ENCODE peak calls at places on chromosome 6, in ten cellular contexts. S is GM20000, W is WERI-Rb-1, Q is tibial artery, I is IMR-90, B is MCF 10A, O is GM10248, L is ovary, Y is astrocyte of the cerebellum, T is neural crest cell. D is an unnamed sample.

GRCh38 chr6:147058786-147059434 is 145.3 kb upstream of the STXBP5 start:
- DNase-seq in L (no peak), I (peak), O (no peak), W (peak), T (no peak), B (peak), S (no peak), Y (no peak), Q (no peak), D (no peak)

GRCh38 chr6:31118178-31118577 is 2.1 kb downstream of the CDSN start:
- DNase-seq in L (no peak), T (no peak), S (no peak), I (no peak), B (no peak), O (no peak), Y (no peak), Q (no peak), W (no peak), D (no peak)

GRCh38 chr6:107083047-107083768 is 32.1 kb downstream of the BEND3 start:
- DNase-seq in L (no peak), O (no peak), W (no peak), B (no peak), I (no peak), T (no peak), Y (no peak), S (no peak), Q (peak), D (no peak)

GRCh38 chr6:28880894-28881780 is 42.6 kb downstream of the TRIM27 start:
- DNase-seq in Q (peak), O (peak), S (peak), T (peak), W (peak), B (peak), L (peak), I (peak), Y (no peak), D (peak)

GRCh38 chr6:64815718-64816117 is 891.3 kb downstream of the EYS start:
- DNase-seq in B (peak), S (no peak), W (no peak), I (no peak), T (no peak), L (no peak), O (no peak), Q (no peak), Y (no peak), D (no peak)

GRCh38 chr6:161544801-161545490 is 271.1 kb upstream of the AGPAT4 start:
- DNase-seq in Y (peak), B (no peak), Q (no peak), S (no peak), L (no peak), O (no peak), I (no peak), W (no peak), T (no peak), D (no peak)

GRCh38 chr6:111975501-111975900 is 78.4 kb upstream of the CCN6 start:
- DNase-seq in O (no peak), W (no peak), T (no peak), B (no peak), Y (no peak), S (no peak), I (no peak), L (no peak), Q (no peak), D (no peak)

GRCh38 chr6:127464161-127464880 is 5.1 kb upstream of the KIAA0408 start:
- DNase-seq in O (no peak), Q (peak), S (no peak), I (peak), Y (peak), T (no peak), L (no peak), W (no peak), B (no peak), D (no peak)

GRCh38 chr6:31266721-31267360 is 5.1 kb downstream of the HLA-C start:
- DNase-seq in T (no peak), Y (no peak), Q (no peak), S (no peak), B (no peak), W (no peak), L (no peak), O (no peak), I (no peak), D (no peak)

GRCh38 chr6:131532476-131533108 is 40.4 kb upstream of the ARG1 start:
- DNase-seq in Q (no peak), S (peak), L (no peak), I (peak), Y (no peak), T (no peak), B (no peak), O (peak), W (no peak), D (no peak)

GRCh38 chr6:44631968-44632367 is 244.5 kb downstream of the CDC5L start:
- DNase-seq in L (no peak), T (no peak), I (no peak), Q (no peak), W (no peak), O (no peak), Y (no peak), B (no peak), S (no peak), D (no peak)

GRCh38 chr6:69622230-69622629 is 174.6 kb downstream of the LMBRD1 start:
- DNase-seq in L (no peak), T (no peak), I (no peak), Q (no peak), O (no peak), W (peak), B (peak), S (no peak), Y (no peak), D (no peak)

GRCh38 chr6:83442752-83443151 is 11.9 kb upstream of the ME1 start:
- DNase-seq in S (no peak), Y (no peak), O (no peak), Q (no peak), W (no peak), I (peak), B (no peak), L (no peak), T (no peak), D (no peak)

GRCh38 chr6:132131351-132131750 is 180.2 kb upstream of the CCN2 start:
- DNase-seq in I (no peak), O (no peak), Q (no peak), W (no peak), S (no peak), B (no peak), Y (no peak), T (no peak), L (no peak), D (no peak)

GRCh38 chr6:85997206-85997605 is 354.5 kb upstream of the SYNCRIP start:
- DNase-seq in L (no peak), O (no peak), Q (no peak), Y (no peak), W (no peak), B (peak), S (no peak), I (no peak), T (no peak), D (no peak)

GRCh38 chr6:166595949-166596348 is 9.5 kb upstream of the RAMACL start:
- DNase-seq in I (no peak), B (no peak), Q (no peak), Y (no peak), O (no peak), S (no peak), T (no peak), W (no peak), L (no peak), D (no peak)

GRCh38 chr6:149963462-149964242 is at the start of gene ULBP1:
- DNase-seq in L (peak), Q (peak), W (peak), Y (peak), T (peak), S (peak), O (peak), I (peak), B (no peak), D (peak)

GRCh38 chr6:2478200-2478599 is 232.8 kb upstream of the GMDS start:
- DNase-seq in W (no peak), I (peak), T (no peak), S (no peak), O (no peak), Q (no peak), B (peak), L (no peak), Y (peak), D (peak)

GRCh38 chr6:135937126-135937525 is 85.6 kb downstream of the PDE7B start:
- DNase-seq in O (no peak), T (no peak), L (no peak), W (no peak), S (no peak), B (no peak), I (no peak), Y (no peak), Q (no peak), D (no peak)

GRCh38 chr6:15691250-15691869 is 28.5 kb upstream of the DTNBP1 start:
- DNase-seq in S (peak), W (peak), Y (peak), I (peak), T (peak), Q (peak), B (peak), L (peak), O (peak), D (peak)

GRCh38 chr6:142984386-142984785 is 39.4 kb upstream of the HIVEP2 start:
- DNase-seq in O (no peak), L (no peak), T (no peak), I (no peak), Q (no peak), W (no peak), Y (no peak), B (no peak), S (no peak), D (no peak)

GRCh38 chr6:137497722-137498463 is 3.7 kb upstream of the OLIG3 start:
- DNase-seq in Y (no peak), O (no peak), I (no peak), S (peak), T (peak), W (no peak), Q (no peak), L (no peak), B (no peak), D (peak)

GRCh38 chr6:151869787-151870186 is 62.3 kb downstream of the ESR1 start:
- DNase-seq in Y (no peak), L (no peak), W (no peak), I (no peak), Q (no peak), T (no peak), O (no peak), S (no peak), B (no peak), D (no peak)

GRCh38 chr6:2448826-2449571 is 203.6 kb upstream of the GMDS start:
- DNase-seq in O (peak), Y (peak), T (peak), S (peak), B (peak), L (no peak), Q (no peak), W (peak), I (peak), D (peak)

GRCh38 chr6:106539931-106540330 is 89.4 kb downstream of the RTN4IP1 start:
- DNase-seq in W (no peak), L (no peak), T (peak), B (no peak), I (no peak), Q (no peak), S (no peak), Y (no peak), O (no peak), D (no peak)

GRCh38 chr6:137487947-137488735 is 6.1 kb downstream of the OLIG3 start:
- DNase-seq in Q (no peak), L (no peak), O (peak), B (no peak), S (peak), W (no peak), T (no peak), Y (no peak), I (no peak), D (no peak)

GRCh38 chr6:125789576-125790402 is 971 bp upstream of the NCOA7 start:
- DNase-seq in S (peak), O (peak), T (peak), Q (peak), I (peak), Y (no peak), L (peak), B (peak), W (peak), D (peak)

DNA sequence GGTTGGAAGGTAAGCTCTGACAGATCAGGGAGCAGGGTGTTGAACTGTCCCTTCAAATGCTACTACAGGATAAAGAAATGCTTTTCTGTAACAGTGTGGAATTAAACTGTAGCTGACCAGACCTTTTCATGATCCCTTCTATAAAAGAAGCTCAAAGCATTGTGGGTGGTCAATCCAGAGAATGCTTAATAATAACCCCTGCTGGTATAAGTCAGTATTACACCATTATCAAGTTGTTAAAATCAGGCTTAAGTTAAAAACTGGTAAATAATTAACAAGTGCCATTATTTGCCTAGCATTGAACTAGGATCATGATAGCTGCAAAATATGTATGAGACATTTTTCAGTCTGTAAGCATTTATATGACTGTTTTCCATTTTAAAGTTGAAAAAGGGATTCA is 468.9 kb downstream of the PKHD1 start:
- DNase-seq in S (no peak), Y (no peak), W (no peak), O (no peak), L (no peak), I (no peak), Q (no peak), T (no peak), B (peak), D (no peak)
- TF ChIP-seq CTCF in S (no peak), Y (peak), W (no peak), O (peak), L (no peak), I (no peak), Q (peak), T (peak), B (peak), D (peak)

GRCh38 chr6:26022737-26023136 is 60.1 kb downstream of the TRIM38 start:
- DNase-seq in W (no peak), I (no peak), O (no peak), S (no peak), Y (no peak), L (no peak), Q (no peak), T (no peak), B (no peak), D (no peak)

GRCh38 chr6:26025047-26025893 is 62.0 kb upstream of the HFE start:
- DNase-seq in O (no peak), L (peak), S (no peak), B (peak), T (no peak), Q (peak), Y (no peak), W (no peak), I (peak), D (no peak)

GRCh38 chr6:26026833-26027490 is 60.3 kb upstream of the HFE start:
- DNase-seq in Y (no peak), B (peak), L (peak), Q (peak), I (peak), O (peak), S (peak), W (peak), T (peak), D (peak)

GRCh38 chr6:26025894-26026832 is 61.1 kb upstream of the HFE start:
- DNase-seq in L (peak), Y (peak), O (peak), B (peak), S (peak), T (peak), Q (peak), I (peak), W (peak), D (peak)

GRCh38 chr6:26024651-26025046 is 62.0 kb downstream of the TRIM38 start:
- DNase-seq in L (no peak), Q (no peak), O (no peak), S (no peak), B (no peak), W (no peak), I (no peak), T (no peak), Y (no peak), D (no peak)
- TF ChIP-seq CTCF in L (no peak), Q (no peak), O (no peak), S (no peak), B (no peak), W (no peak), I (no peak), T (no peak), Y (no peak), D (no peak)

GRCh38 chr6:10248378-10248843 is 166.5 kb downstream of the TFAP2A start:
- DNase-seq in B (peak), I (peak), Y (peak), Q (no peak), S (no peak), W (no peak), O (no peak), L (no peak), T (no peak), D (no peak)
- TF ChIP-seq CTCF in B (peak), I (no peak), Y (no peak), Q (no peak), S (no peak), W (peak), O (no peak), L (no peak), T (no peak), D (no peak)

DNA sequence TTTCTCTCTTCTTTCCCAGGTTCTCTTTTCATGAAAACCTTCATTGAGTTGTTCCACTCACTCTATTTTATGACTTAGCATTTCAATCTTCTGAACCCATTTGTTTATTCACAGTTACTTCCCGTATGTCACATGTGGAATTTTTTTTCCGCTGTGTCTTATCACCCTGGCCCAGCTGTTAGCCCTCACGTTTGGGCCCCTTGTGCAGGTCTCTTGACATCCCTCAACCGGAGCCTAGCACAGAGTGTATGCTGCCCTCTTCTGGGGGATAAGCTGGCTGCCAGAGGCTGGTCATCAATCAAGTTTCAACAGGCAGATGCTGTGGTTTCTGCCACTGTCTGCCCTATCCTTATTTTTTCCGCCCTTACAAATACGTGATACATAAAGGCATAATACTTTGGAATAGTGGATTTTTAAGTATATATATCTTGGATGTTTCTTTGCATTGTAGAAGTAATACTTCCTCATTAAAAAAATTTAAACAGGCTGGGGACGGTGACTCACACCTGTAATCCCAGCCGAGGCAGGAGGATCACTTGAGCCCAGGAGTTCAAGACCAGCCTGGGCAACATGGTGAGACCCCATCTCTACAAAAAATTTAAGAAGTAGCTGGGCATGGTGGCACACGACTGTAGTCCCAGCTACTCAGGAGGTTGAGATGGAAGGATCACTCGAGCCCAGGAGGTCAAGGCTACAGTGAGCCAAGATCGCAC is 38.8 kb upstream of the RNF8 start:
- DNase-seq in O (peak), I (peak), S (peak), W (peak), Q (no peak), Y (no peak), B (peak), T (peak), L (peak), D (peak)
- TF ChIP-seq CTCF in O (peak), I (peak), S (peak), W (peak), Q (no peak), Y (peak), B (peak), T (peak), L (no peak), D (peak)